ENCODE peak calls at places on chromosome 17, in four cellular contexts. One of them, this sample, is unnamed.

GRCh38 chr17:31096106-31096436 is 1.3 kb downstream of the NF1 start:
- DNase-seq in uterus: no peak
- DNase-seq in lung: no peak
- DNase-seq in activated CD8-positive, alpha-beta T cell treated with anti-CD3 and anti-CD28 coated beads, Interleukin-2, amount 10 ng/mL, durations not matched to agents 7 days and 5 days: no peak
- DNase-seq in this sample: no peak

GRCh38 chr17:82412535-82413520 is 5.3 kb upstream of the HEXD start:
- DNase-seq in uterus: no peak
- DNase-seq in lung: no peak
- DNase-seq in activated CD8-positive, alpha-beta T cell treated with anti-CD3 and anti-CD28 coated beads, Interleukin-2, amount 10 ng/mL, durations not matched to agents 7 days and 5 days: no peak
- DNase-seq in this sample: no peak

GRCh38 chr17:34024303-34025178 is 230.5 kb upstream of the CCL2 start:
- DNase-seq in uterus: no peak
- DNase-seq in lung: no peak
- DNase-seq in activated CD8-positive, alpha-beta T cell treated with anti-CD3 and anti-CD28 coated beads, Interleukin-2, amount 10 ng/mL, durations not matched to agents 7 days and 5 days: no peak
- DNase-seq in this sample: no peak

GRCh38 chr17:173064-173911 is 8.2 kb downstream of the DOC2B start:
- DNase-seq in uterus: no peak
- DNase-seq in lung: no peak
- DNase-seq in activated CD8-positive, alpha-beta T cell treated with anti-CD3 and anti-CD28 coated beads, Interleukin-2, amount 10 ng/mL, durations not matched to agents 7 days and 5 days: no peak
- DNase-seq in this sample: no peak

GRCh38 chr17:6065351-6065750 is 4.8 kb upstream of the WSCD1 start:
- DNase-seq in uterus: no peak
- DNase-seq in lung: no peak
- DNase-seq in activated CD8-positive, alpha-beta T cell treated with anti-CD3 and anti-CD28 coated beads, Interleukin-2, amount 10 ng/mL, durations not matched to agents 7 days and 5 days: no peak
- DNase-seq in this sample: no peak

GRCh38 chr17:1561420-1562177 is 993 bp downstream of the PITPNA start:
- DNase-seq in uterus: no peak
- DNase-seq in lung: no peak
- DNase-seq in activated CD8-positive, alpha-beta T cell treated with anti-CD3 and anti-CD28 coated beads, Interleukin-2, amount 10 ng/mL, durations not matched to agents 7 days and 5 days: peak; percentile 45
- DNase-seq in this sample: peak; percentile 58

GRCh38 chr17:13599168-13599577 is 2.6 kb downstream of the HS3ST3A1 start:
- DNase-seq in uterus: no peak
- DNase-seq in lung: no peak
- DNase-seq in activated CD8-positive, alpha-beta T cell treated with anti-CD3 and anti-CD28 coated beads, Interleukin-2, amount 10 ng/mL, durations not matched to agents 7 days and 5 days: no peak
- DNase-seq in this sample: no peak

GRCh38 chr17:42359133-42359532 is 29.1 kb downstream of the STAT3 start:
- DNase-seq in uterus: no peak
- DNase-seq in lung: no peak
- DNase-seq in activated CD8-positive, alpha-beta T cell treated with anti-CD3 and anti-CD28 coated beads, Interleukin-2, amount 10 ng/mL, durations not matched to agents 7 days and 5 days: no peak
- DNase-seq in this sample: no peak

GRCh38 chr17:1186923-1187771 is 7.4 kb upstream of the ABR start:
- DNase-seq in uterus: peak; percentile 82
- DNase-seq in lung: peak; percentile 87
- DNase-seq in activated CD8-positive, alpha-beta T cell treated with anti-CD3 and anti-CD28 coated beads, Interleukin-2, amount 10 ng/mL, durations not matched to agents 7 days and 5 days: peak; percentile 80
- DNase-seq in this sample: peak; percentile 88

GRCh38 chr17:48592592-48592991 is 987 bp downstream of the HOXB5 start:
- DNase-seq in uterus: no peak
- DNase-seq in lung: no peak
- DNase-seq in activated CD8-positive, alpha-beta T cell treated with anti-CD3 and anti-CD28 coated beads, Interleukin-2, amount 10 ng/mL, durations not matched to agents 7 days and 5 days: peak; percentile 48
- DNase-seq in this sample: no peak

GRCh38 chr17:30433514-30433913 is 43.7 kb upstream of the GOSR1 start:
- DNase-seq in uterus: no peak
- DNase-seq in lung: peak; percentile 58
- DNase-seq in activated CD8-positive, alpha-beta T cell treated with anti-CD3 and anti-CD28 coated beads, Interleukin-2, amount 10 ng/mL, durations not matched to agents 7 days and 5 days: no peak
- DNase-seq in this sample: no peak

GRCh38 chr17:74981979-74982662 is 5.3 kb upstream of the CDR2L start:
- DNase-seq in uterus: peak; percentile 69
- DNase-seq in lung: peak; percentile 72
- DNase-seq in activated CD8-positive, alpha-beta T cell treated with anti-CD3 and anti-CD28 coated beads, Interleukin-2, amount 10 ng/mL, durations not matched to agents 7 days and 5 days: peak; percentile 82
- DNase-seq in this sample: peak; percentile 57

GRCh38 chr17:49436174-49436573 is 21.5 kb upstream of the PHB1 start:
- DNase-seq in uterus: no peak
- DNase-seq in lung: no peak
- DNase-seq in activated CD8-positive, alpha-beta T cell treated with anti-CD3 and anti-CD28 coated beads, Interleukin-2, amount 10 ng/mL, durations not matched to agents 7 days and 5 days: no peak
- DNase-seq in this sample: no peak

GRCh38 chr17:28646039-28646754 is 1.2 kb upstream of the BLTP2 start:
- DNase-seq in uterus: no peak
- DNase-seq in lung: no peak
- DNase-seq in activated CD8-positive, alpha-beta T cell treated with anti-CD3 and anti-CD28 coated beads, Interleukin-2, amount 10 ng/mL, durations not matched to agents 7 days and 5 days: no peak
- DNase-seq in this sample: peak; percentile 58

GRCh38 chr17:732788-733720 is 658 bp downstream of the TLCD3A start:
- DNase-seq in uterus: no peak
- DNase-seq in lung: peak; percentile 37
- DNase-seq in activated CD8-positive, alpha-beta T cell treated with anti-CD3 and anti-CD28 coated beads, Interleukin-2, amount 10 ng/mL, durations not matched to agents 7 days and 5 days: peak; percentile 61
- DNase-seq in this sample: peak; percentile 26

GRCh38 chr17:49361129-49361901 is 735 bp downstream of the ZNF652 start:
- DNase-seq in uterus: peak; percentile 26
- DNase-seq in lung: peak; percentile 51
- DNase-seq in activated CD8-positive, alpha-beta T cell treated with anti-CD3 and anti-CD28 coated beads, Interleukin-2, amount 10 ng/mL, durations not matched to agents 7 days and 5 days: peak; percentile 91
- DNase-seq in this sample: peak; percentile 57

GRCh38 chr17:50848691-50849090 is 13.3 kb downstream of the WFIKKN2 start:
- DNase-seq in uterus: no peak
- DNase-seq in lung: no peak
- DNase-seq in activated CD8-positive, alpha-beta T cell treated with anti-CD3 and anti-CD28 coated beads, Interleukin-2, amount 10 ng/mL, durations not matched to agents 7 days and 5 days: no peak
- DNase-seq in this sample: no peak

GRCh38 chr17:47878203-47879027 is 17.6 kb upstream of the SP2 start:
- DNase-seq in uterus: no peak
- DNase-seq in lung: no peak
- DNase-seq in activated CD8-positive, alpha-beta T cell treated with anti-CD3 and anti-CD28 coated beads, Interleukin-2, amount 10 ng/mL, durations not matched to agents 7 days and 5 days: no peak
- DNase-seq in this sample: no peak

GRCh38 chr17:22233382-22233781 is 541.1 kb downstream of the KCNJ18 start:
- DNase-seq in uterus: no peak
- DNase-seq in lung: no peak
- DNase-seq in activated CD8-positive, alpha-beta T cell treated with anti-CD3 and anti-CD28 coated beads, Interleukin-2, amount 10 ng/mL, durations not matched to agents 7 days and 5 days: no peak
- DNase-seq in this sample: no peak

GRCh38 chr17:62562656-62563055 is 64.8 kb upstream of the MRC2 start:
- DNase-seq in uterus: no peak
- DNase-seq in lung: no peak
- DNase-seq in activated CD8-positive, alpha-beta T cell treated with anti-CD3 and anti-CD28 coated beads, Interleukin-2, amount 10 ng/mL, durations not matched to agents 7 days and 5 days: no peak
- DNase-seq in this sample: no peak

GRCh38 chr17:75535119-75535537 is 9.6 kb downstream of the LLGL2 start:
- DNase-seq in uterus: no peak
- DNase-seq in lung: no peak
- DNase-seq in activated CD8-positive, alpha-beta T cell treated with anti-CD3 and anti-CD28 coated beads, Interleukin-2, amount 10 ng/mL, durations not matched to agents 7 days and 5 days: peak; percentile 86
- DNase-seq in this sample: no peak

GRCh38 chr17:19254651-19255050 is 17.5 kb downstream of the EPN2 start:
- DNase-seq in uterus: no peak
- DNase-seq in lung: no peak
- DNase-seq in activated CD8-positive, alpha-beta T cell treated with anti-CD3 and anti-CD28 coated beads, Interleukin-2, amount 10 ng/mL, durations not matched to agents 7 days and 5 days: no peak
- DNase-seq in this sample: no peak

GRCh38 chr17:79835953-79836951 is 3.0 kb downstream of the CBX4 start:
- DNase-seq in uterus: no peak
- DNase-seq in lung: peak; percentile 80
- DNase-seq in activated CD8-positive, alpha-beta T cell treated with anti-CD3 and anti-CD28 coated beads, Interleukin-2, amount 10 ng/mL, durations not matched to agents 7 days and 5 days: no peak
- DNase-seq in this sample: no peak

GRCh38 chr17:78132086-78132676 is 1.6 kb downstream of the TMC8 start:
- DNase-seq in uterus: no peak
- DNase-seq in lung: peak; percentile 59
- DNase-seq in activated CD8-positive, alpha-beta T cell treated with anti-CD3 and anti-CD28 coated beads, Interleukin-2, amount 10 ng/mL, durations not matched to agents 7 days and 5 days: peak; percentile 92
- DNase-seq in this sample: no peak

GRCh38 chr17:79237448-79238053 is 162.9 kb downstream of the ENGASE start:
- DNase-seq in uterus: no peak
- DNase-seq in lung: no peak
- DNase-seq in activated CD8-positive, alpha-beta T cell treated with anti-CD3 and anti-CD28 coated beads, Interleukin-2, amount 10 ng/mL, durations not matched to agents 7 days and 5 days: no peak
- DNase-seq in this sample: no peak

GRCh38 chr17:75755205-75755901 is 9.6 kb downstream of the GALK1 start:
- DNase-seq in uterus: no peak
- DNase-seq in lung: no peak
- DNase-seq in activated CD8-positive, alpha-beta T cell treated with anti-CD3 and anti-CD28 coated beads, Interleukin-2, amount 10 ng/mL, durations not matched to agents 7 days and 5 days: no peak
- DNase-seq in this sample: no peak

GRCh38 chr17:60631119-60631518 is 31.1 kb downstream of the PPM1D start:
- DNase-seq in uterus: no peak
- DNase-seq in lung: no peak
- DNase-seq in activated CD8-positive, alpha-beta T cell treated with anti-CD3 and anti-CD28 coated beads, Interleukin-2, amount 10 ng/mL, durations not matched to agents 7 days and 5 days: no peak
- DNase-seq in this sample: no peak

This sample was measured in ovary.